ENCODE peak calls at places on chromosomes 7 and 10, in seven cellular contexts. E, O, C, S, A, I and H are unnamed samples. For H3K27me3, the result is how much of the 10 kb centered on the place peaks cover.

GRCh38 chr7:40092152-40092551 is 42.3 kb downstream of the MPLKIP start:
- DNase-seq in E (no peak), O (no peak), C (no peak), S (no peak), A (no peak), I (no peak), H (no peak)

GRCh38 chr7:139422126-139422525 is 61.3 kb downstream of the KLRG2 start:
- DNase-seq in E (no peak), O (no peak), C (no peak), S (no peak), A (no peak), I (peak), H (no peak)

GRCh38 chr10:117424789-117425649 is 49.8 kb upstream of the PDZD8 start:
- DNase-seq in E (no peak), O (peak), C (no peak), S (no peak), A (no peak), I (no peak), H (no peak)

GRCh38 chr10:133034762-133035161 is 53.0 kb upstream of the ADGRA1 start:
- DNase-seq in E (no peak), O (no peak), C (no peak), S (no peak), A (no peak), I (no peak), H (no peak)

GRCh38 chr7:128863433-128863989 is 855 bp downstream of the ATP6V1F start:
- DNase-seq in E (peak), O (peak), C (no peak), S (peak), A (peak), I (peak), H (no peak)

GRCh38 chr7:1136841-1137516 is 23.0 kb downstream of the ZFAND2A start:
- DNase-seq in E (no peak), O (peak), C (no peak), S (no peak), A (no peak), I (no peak), H (no peak)

GRCh38 chr10:64075604-64076003 is 554.4 kb downstream of the REEP3 start:
- DNase-seq in E (no peak), O (no peak), C (no peak), S (peak), A (no peak), I (no peak), H (no peak)

GRCh38 chr10:61464461-61465215 is 11.5 kb upstream of the TMEM26 start:
- DNase-seq in E (no peak), O (no peak), C (no peak), S (no peak), A (peak), I (no peak), H (peak)

GRCh38 chr10:24851595-24851994 is 100.8 kb downstream of the PRTFDC1 start:
- DNase-seq in E (no peak), O (peak), C (no peak), S (no peak), A (peak), I (no peak), H (no peak)

GRCh38 chr10:17647316-17647715 is 3.4 kb downstream of the STAM start:
- DNase-seq in E (no peak), O (no peak), C (no peak), S (no peak), A (peak), I (no peak), H (no peak)

GRCh38 chr10:77149001-77149400 is 488.6 kb downstream of the KCNMA1 start:
- DNase-seq in E (no peak), O (no peak), C (no peak), S (no peak), A (no peak), I (no peak), H (no peak)

GRCh38 chr10:133100706-133101463 is 13.2 kb downstream of the ADGRA1 start:
- DNase-seq in E (peak), O (peak), C (peak), S (no peak), A (no peak), I (peak), H (no peak)

GRCh38 chr7:92836489-92837213 is at the start of gene CDK6:
- DNase-seq in E (peak), O (peak), C (peak), S (peak), A (peak), I (peak), H (no peak)

GRCh38 chr7:101058355-101058754 is 26.9 kb upstream of the TRIM56 start:
- DNase-seq in E (peak), O (peak), C (peak), S (peak), A (peak), I (no peak), H (no peak)

GRCh38 chr7:824664-825063 is 7.6 kb upstream of the SUN1 start:
- DNase-seq in E (no peak), O (no peak), C (peak), S (no peak), A (no peak), I (no peak), H (no peak)

GRCh38 chr10:68099736-68100135 is 9.6 kb upstream of the MYPN start:
- DNase-seq in E (no peak), O (no peak), C (no peak), S (no peak), A (peak), I (peak), H (peak)

GRCh38 chr7:44980393-44981034 is 1.7 kb upstream of the MYO1G start:
- DNase-seq in E (no peak), O (no peak), C (peak), S (no peak), A (peak), I (no peak), H (no peak)

GRCh38 chr7:112138453-112138852 is 67.7 kb downstream of the DOCK4 start:
- DNase-seq in E (no peak), O (no peak), C (no peak), S (no peak), A (no peak), I (no peak), H (no peak)

GRCh38 chr7:135930565-135931423 is 46.4 kb downstream of the MTPN start:
- DNase-seq in E (no peak), O (peak), C (no peak), S (no peak), A (peak), I (peak), H (peak)

GRCh38 chr7:47428780-47429472 is 153.0 kb downstream of the TNS3 start:
- DNase-seq in E (no peak), O (no peak), C (no peak), S (no peak), A (no peak), I (no peak), H (no peak)

GRCh38 chr7:40507166-40507565 is 372.4 kb downstream of the SUGCT start:
- DNase-seq in E (no peak), O (peak), C (no peak), S (no peak), A (no peak), I (no peak), H (no peak)

GRCh38 chr7:30989824-30990140 is 26.0 kb downstream of the GHRHR start:
- DNase-seq in E (no peak), O (no peak), C (no peak), S (no peak), A (no peak), I (no peak), H (no peak)

DNA sequence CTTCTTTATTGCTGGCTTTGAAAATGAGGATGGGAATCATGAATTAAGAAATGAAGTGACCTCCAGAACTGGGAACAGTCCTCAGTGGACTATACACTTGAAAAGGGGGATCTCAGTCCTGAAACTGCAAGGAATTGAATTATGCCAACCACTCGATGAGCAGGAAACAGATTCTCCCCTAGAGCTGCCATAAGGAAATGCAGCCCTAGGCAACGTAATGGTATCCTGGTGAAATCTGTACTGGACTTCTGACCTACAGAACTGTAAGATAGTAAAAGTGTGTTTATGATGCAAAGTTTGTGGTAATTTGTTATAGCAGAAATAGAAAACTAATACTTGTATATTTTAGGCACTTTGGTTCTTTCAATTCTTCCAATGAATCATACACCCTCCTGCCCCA is 236.4 kb upstream of the TAC1 start:
- DNase-seq in E (no peak), O (no peak), C (no peak), S (no peak), A (no peak), I (no peak), H (no peak)
- TF ChIP-seq CTCF in E (no peak), O (no peak), C (no peak), S (no peak), A (no peak), I (no peak), H (no peak)

GRCh38 chr10:31126593-31126992 is 94.9 kb upstream of the ZNF438 start:
- DNase-seq in E (no peak), O (no peak), C (no peak), S (no peak), A (no peak), I (no peak), H (no peak)
- H3K27me3 ChIP-seq in E (under half), O (under half), C (under half), S (under half), A (under half), I (under half), H (under half)

DNA sequence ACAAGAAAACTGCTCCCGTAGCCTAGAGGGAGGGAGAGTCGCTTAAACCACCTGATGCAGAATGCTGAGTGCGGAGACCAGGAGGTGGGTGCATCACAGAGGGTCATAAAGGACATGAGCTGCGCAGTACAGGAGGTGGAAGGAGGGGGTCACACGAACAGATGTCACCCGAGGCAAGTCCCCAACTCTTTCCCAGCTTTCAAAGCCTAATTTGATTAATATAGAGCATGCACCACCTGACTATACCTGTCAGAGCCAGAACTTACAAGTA is 867 bp upstream of the VOPP1 start:
- DNase-seq in E (no peak), O (peak), C (no peak), S (no peak), A (no peak), I (no peak), H (no peak)
- H3K4me3 ChIP-seq in E (peak), O (peak), C (no peak), S (no peak), A (peak), I (peak), H (peak)

DNA sequence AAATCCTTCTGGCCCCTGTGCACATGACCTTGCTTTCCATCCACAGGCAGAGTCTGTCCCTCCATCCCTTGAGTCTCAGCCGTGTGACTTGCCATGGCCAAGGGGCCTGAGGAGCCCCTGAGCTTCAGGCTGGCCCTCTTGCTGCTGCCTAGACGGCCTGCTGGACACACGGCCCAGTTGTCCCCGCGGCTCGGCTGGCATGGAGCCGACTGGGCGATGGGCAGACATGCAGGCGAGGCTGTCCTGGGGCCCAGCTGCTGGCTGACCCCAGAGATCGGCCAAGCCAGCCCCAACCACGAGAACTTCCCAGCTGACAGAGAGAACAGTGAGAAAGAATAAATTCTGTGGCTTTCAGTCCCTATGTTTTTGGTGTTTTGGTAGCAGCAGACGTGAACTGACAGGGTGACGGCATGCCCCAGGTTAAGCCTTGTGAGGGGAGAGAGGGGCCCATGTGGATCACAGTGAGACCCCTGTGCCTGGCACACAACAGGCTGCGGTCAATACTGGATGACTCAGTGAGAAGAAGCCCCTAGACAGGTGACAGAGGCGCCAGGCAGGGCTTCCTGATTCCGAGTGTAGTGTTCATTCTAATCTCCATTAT is 11.7 kb downstream of the PRKAG2 start:
- DNase-seq in E (no peak), O (no peak), C (peak), S (peak), A (no peak), I (no peak), H (no peak)
- TF ChIP-seq CTCF in E (no peak), O (no peak), C (no peak), S (no peak), A (no peak), I (no peak), H (no peak)

DNA sequence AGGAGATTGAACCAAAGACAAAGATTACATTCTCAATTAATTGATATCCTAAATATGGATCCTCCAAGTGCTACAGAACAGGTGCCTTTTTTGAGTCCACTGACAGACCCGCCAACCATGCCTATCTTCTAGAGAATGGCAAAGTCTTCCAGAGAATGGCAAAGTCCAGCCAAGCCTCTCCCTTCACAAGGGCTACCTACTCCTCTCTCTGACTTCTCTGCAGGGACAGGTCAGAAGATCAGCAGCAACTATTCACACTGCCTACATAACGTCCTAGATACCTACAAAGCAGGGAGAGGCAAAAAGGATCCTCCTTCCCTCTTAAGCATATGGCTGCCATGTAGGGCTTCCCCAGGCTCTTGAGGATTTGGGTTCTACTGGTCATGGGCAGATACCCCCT is 12.4 kb downstream of the UBE2H start:
- DNase-seq in E (no peak), O (no peak), C (no peak), S (no peak), A (no peak), I (no peak), H (no peak)
- H3K27me3 ChIP-seq in E (under half), O (under half), C (under half), S (under half), A (under half), I (under half), H (under half)

GRCh38 chr10:10432306-10433035 is 585.2 kb upstream of the CELF2 start:
- DNase-seq in E (no peak), O (no peak), C (no peak), S (no peak), A (no peak), I (no peak), H (no peak)
- H3K4me3 ChIP-seq in E (no peak), O (no peak), C (no peak), S (no peak), A (no peak), I (no peak), H (no peak)

GRCh38 chr7:29875741-29876140 is 69.4 kb downstream of the WIPF3 start:
- DNase-seq in E (no peak), O (no peak), C (no peak), S (no peak), A (no peak), I (no peak), H (no peak)

GRCh38 chr7:29881724-29882123 is 75.4 kb downstream of the WIPF3 start:
- DNase-seq in E (no peak), O (peak), C (no peak), S (no peak), A (no peak), I (no peak), H (no peak)

GRCh38 chr7:29879609-29880008 is 73.3 kb downstream of the WIPF3 start:
- DNase-seq in E (no peak), O (no peak), C (no peak), S (no peak), A (peak), I (no peak), H (no peak)

GRCh38 chr7:29877196-29877595 is 70.9 kb downstream of the WIPF3 start:
- DNase-seq in E (no peak), O (no peak), C (no peak), S (no peak), A (peak), I (no peak), H (no peak)

GRCh38 chr7:29878081-29878688 is 71.9 kb downstream of the WIPF3 start:
- DNase-seq in E (peak), O (peak), C (no peak), S (no peak), A (peak), I (peak), H (no peak)
- TF ChIP-seq CTCF in E (peak), O (peak), C (peak), S (peak), A (peak), I (peak), H (peak)